ENCODE peak calls at places on chromosomes 2 and 18, in seven cellular contexts. Z is stomach; X is mammary epithelial cell; A is CD8-positive, alpha-beta memory T cell; F is IMR-90; V is left ventricle myocardium inferior; R is fibroblast of lung. D is an unnamed sample.

GRCh38 chr18:3012306-3012919 is 531 bp downstream of the LPIN2 start:
- DNase-seq in A (peak), R (peak), X (no peak), V (peak), Z (peak), F (peak), D (no peak)

GRCh38 chr2:44954306-44954901 is 12.9 kb downstream of the SIX3 start:
- DNase-seq in X (no peak), R (no peak), V (no peak), A (no peak), F (no peak), Z (no peak), D (no peak)

GRCh38 chr2:3664925-3665324 is 6.9 kb downstream of the ALLC start:
- DNase-seq in Z (no peak), X (no peak), V (no peak), F (no peak), R (no peak), A (no peak), D (no peak)

GRCh38 chr18:62812242-62812641 is 96.9 kb downstream of the PHLPP1 start:
- DNase-seq in R (peak), A (no peak), F (peak), V (no peak), X (no peak), Z (no peak), D (no peak)

GRCh38 chr2:20584637-20585321 is 66.1 kb downstream of the HS1BP3 start:
- DNase-seq in X (peak), V (peak), F (peak), R (peak), A (no peak), Z (peak), D (peak)

GRCh38 chr2:41498791-41499190 is 549.0 kb upstream of the PKDCC start:
- DNase-seq in X (no peak), V (no peak), Z (no peak), R (no peak), A (no peak), F (no peak), D (no peak)

GRCh38 chr18:76459312-76459686 is 35.7 kb downstream of the ZNF516 start:
- DNase-seq in Z (no peak), R (no peak), V (no peak), A (no peak), F (no peak), X (no peak), D (no peak)

GRCh38 chr2:126909366-126909765 is 10.7 kb downstream of the TEX51 start:
- DNase-seq in V (no peak), F (no peak), X (no peak), Z (no peak), A (no peak), R (no peak), D (no peak)

GRCh38 chr2:25851740-25852503 is 26.4 kb downstream of the ASXL2 start:
- DNase-seq in A (no peak), Z (no peak), F (peak), V (no peak), X (peak), R (peak), D (peak)

GRCh38 chr2:113175101-113175628 is 1.4 kb downstream of the PSD4 start:
- DNase-seq in A (peak), X (no peak), F (no peak), Z (peak), R (peak), V (no peak), D (no peak)

GRCh38 chr2:218956039-218956438 is 3.4 kb upstream of the CDK5R2 start:
- DNase-seq in F (no peak), R (no peak), A (no peak), V (no peak), X (no peak), Z (no peak), D (no peak)

GRCh38 chr2:86035883-86036789 is 69.5 kb downstream of the POLR1A start:
- DNase-seq in F (peak), A (peak), V (peak), X (peak), Z (peak), R (peak), D (peak)

GRCh38 chr2:233457356-233457755 is 103.1 kb downstream of the DGKD start:
- DNase-seq in F (no peak), R (no peak), Z (no peak), V (no peak), A (no peak), X (no peak), D (no peak)

GRCh38 chr2:119028327-119029174 is 86.6 kb downstream of the MARCO start:
- DNase-seq in X (peak), V (no peak), Z (peak), A (no peak), R (peak), F (peak), D (peak)

GRCh38 chr18:9760641-9761040 is 52.5 kb downstream of the RAB31 start:
- DNase-seq in R (no peak), A (no peak), V (no peak), X (no peak), Z (no peak), F (no peak), D (no peak)

GRCh38 chr2:23587330-23587729 is 202.4 kb downstream of the KLHL29 start:
- DNase-seq in V (no peak), F (no peak), A (no peak), Z (no peak), X (no peak), R (no peak), D (no peak)

GRCh38 chr2:146701183-146701582 is 1143.6 kb upstream of the ACVR2A start:
- DNase-seq in Z (no peak), A (no peak), R (no peak), X (peak), V (no peak), F (no peak), D (no peak)

GRCh38 chr2:159608108-159608507 is 8.2 kb downstream of the BAZ2B start:
- DNase-seq in A (no peak), Z (no peak), F (no peak), R (no peak), V (no peak), X (no peak), D (no peak)

GRCh38 chr2:5696351-5696740 is 4.2 kb downstream of the SOX11 start:
- DNase-seq in X (no peak), F (peak), V (no peak), A (no peak), Z (no peak), R (peak), D (no peak)

GRCh38 chr2:144389151-144389929 is 130.6 kb downstream of the ZEB2 start:
- DNase-seq in R (no peak), Z (peak), X (peak), A (no peak), F (no peak), V (no peak), D (no peak)

GRCh38 chr2:168700615-168701245 is 101.7 kb upstream of the NOSTRIN start:
- DNase-seq in V (no peak), Z (no peak), X (peak), A (no peak), F (peak), R (peak), D (peak)

GRCh38 chr18:63192885-63193349 is 126.7 kb downstream of the BCL2 start:
- DNase-seq in F (no peak), X (no peak), R (no peak), Z (no peak), A (no peak), V (no peak), D (no peak)

GRCh38 chr2:173740639-173741038 is 224.5 kb downstream of the SP3 start:
- DNase-seq in A (no peak), Z (no peak), V (no peak), R (no peak), X (no peak), F (no peak), D (no peak)

GRCh38 chr2:173239644-173240043 is 115.0 kb upstream of the CDCA7 start:
- DNase-seq in Z (no peak), V (no peak), F (peak), A (no peak), R (no peak), X (no peak), D (no peak)

GRCh38 chr2:181231886-181232644 is 225.1 kb upstream of the ITGA4 start:
- DNase-seq in V (no peak), F (no peak), Z (no peak), A (no peak), X (no peak), R (peak), D (peak)

GRCh38 chr2:128978155-128978707 is 659.6 kb upstream of the HS6ST1 start:
- DNase-seq in X (peak), V (no peak), Z (no peak), R (no peak), A (no peak), F (no peak), D (no peak)

GRCh38 chr2:147125145-147125544 is 719.7 kb upstream of the ACVR2A start:
- DNase-seq in V (no peak), Z (no peak), A (no peak), X (no peak), R (no peak), F (no peak), D (no peak)

GRCh38 chr2:157305713-157306110 is 19.9 kb downstream of the ERMN start:
- DNase-seq in Z (no peak), V (no peak), R (peak), F (peak), X (no peak), A (no peak), D (no peak)

GRCh38 chr18:60176271-60176670 is 196.3 kb downstream of the MC4R start:
- DNase-seq in X (no peak), A (no peak), R (no peak), F (no peak), V (no peak), Z (no peak), D (no peak)

DNA sequence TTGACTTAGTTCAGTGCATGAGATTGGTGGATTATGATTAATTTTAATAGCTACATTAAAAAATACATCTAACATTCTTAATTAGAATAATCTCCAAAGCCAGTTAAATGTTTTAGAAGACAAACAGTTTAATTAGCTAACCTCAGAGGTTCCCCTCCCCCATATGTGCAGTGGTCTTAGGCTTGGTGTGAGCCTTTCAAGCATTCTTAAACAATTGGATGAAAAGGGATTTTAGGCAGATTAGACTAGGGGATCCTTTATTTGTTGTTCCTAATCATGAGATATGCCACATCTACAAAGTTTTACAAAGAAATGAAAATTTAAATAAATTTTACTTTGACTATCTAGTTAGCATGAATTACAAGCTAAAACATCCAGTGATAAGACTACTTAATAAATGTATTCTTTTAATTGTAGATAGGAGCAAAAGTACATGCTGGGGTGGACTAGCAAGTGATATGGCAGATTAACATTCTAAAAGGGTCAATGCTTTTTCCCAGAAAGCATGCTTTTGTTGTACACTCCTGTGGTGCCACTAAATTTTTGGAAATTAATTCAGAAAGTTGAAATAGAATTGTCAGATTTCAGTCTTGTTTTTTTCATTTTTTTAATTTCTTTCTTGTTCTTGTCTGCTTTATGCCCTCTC is 42.7 kb upstream of the OTX1 start:
- DNase-seq in R (no peak), F (no peak), A (no peak), V (no peak), X (no peak), Z (no peak), D (no peak)
- H3K4me3 ChIP-seq in R (no peak), F (no peak), A (no peak), V (no peak), X (no peak), Z (no peak), D (no peak)

DNA sequence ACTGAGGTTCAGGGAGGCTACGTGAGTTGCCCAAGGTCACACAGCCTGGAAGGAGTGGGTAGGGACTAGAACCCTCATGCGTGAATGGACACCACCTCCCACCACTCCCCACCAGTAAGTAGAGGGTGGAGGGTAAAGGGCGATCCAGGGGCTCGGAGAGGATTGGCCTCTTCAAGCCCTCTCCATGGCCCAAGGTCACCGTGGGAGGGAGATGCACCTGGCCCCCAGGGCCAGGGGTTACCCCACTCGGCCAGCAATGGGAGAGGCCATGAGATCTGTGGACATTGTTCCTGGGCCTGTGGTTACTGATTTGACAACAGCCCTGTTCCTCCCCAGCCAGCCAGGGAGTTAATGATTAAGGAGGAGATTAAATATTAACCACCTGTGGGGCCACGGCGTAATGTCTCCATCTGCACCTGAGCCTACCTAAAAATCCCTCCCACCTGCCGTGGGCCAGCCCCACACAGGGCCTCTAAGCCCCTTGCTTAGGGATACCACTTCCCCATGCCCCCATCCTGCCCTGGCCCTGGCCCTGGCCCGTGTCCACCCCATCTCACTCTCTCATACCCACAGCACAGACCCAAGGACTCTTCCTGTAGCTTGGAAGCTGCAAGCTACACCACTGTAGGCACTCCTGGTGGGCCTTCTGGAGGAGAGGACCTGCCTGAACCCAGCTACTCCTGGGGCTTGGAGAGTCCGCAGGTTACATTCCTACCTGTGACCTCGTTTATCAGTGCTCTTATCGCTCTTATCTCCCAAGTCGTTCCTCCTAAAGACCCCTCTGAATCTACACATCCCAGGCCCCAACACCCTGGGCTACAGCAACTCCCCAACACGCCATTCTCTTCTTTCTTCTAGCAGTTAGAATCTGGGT is 32.2 kb downstream of the ZFP36L2 start:
- DNase-seq in V (no peak), Z (peak), A (no peak), R (no peak), F (no peak), X (no peak), D (no peak)
- H3K4me3 ChIP-seq in V (no peak), Z (no peak), A (peak), R (no peak), F (no peak), X (no peak), D (no peak)

DNA sequence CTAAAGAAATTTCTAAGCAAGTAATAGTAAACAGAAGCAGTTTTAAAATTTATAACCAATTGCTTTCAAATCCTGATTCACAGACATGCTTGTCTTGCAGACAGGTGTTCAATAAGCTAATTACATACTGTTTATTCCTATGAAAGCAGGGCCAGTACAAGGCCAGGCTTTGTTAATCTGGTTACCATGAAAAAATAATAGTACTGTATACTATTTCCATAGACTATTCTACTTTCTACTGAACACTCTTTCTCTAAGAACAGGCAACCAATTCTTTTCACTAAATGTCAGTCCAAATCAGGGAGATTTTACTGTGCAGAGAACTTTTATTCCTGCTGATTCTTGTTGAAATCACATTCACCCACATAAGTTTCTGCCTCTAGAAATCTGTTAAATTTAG is 2.9 kb upstream of the SRSF7 start:
- DNase-seq in R (no peak), F (no peak), Z (no peak), A (no peak), X (no peak), V (no peak), D (no peak)
- H3K4me3 ChIP-seq in R (no peak), F (no peak), Z (no peak), A (peak), X (no peak), V (peak), D (no peak)

GRCh38 chr2:238169708-238170251 is 11.0 kb downstream of the ERFE start:
- DNase-seq in Z (no peak), X (peak), V (no peak), R (peak), F (peak), A (no peak), D (peak)
- H3K4me3 ChIP-seq in Z (no peak), X (no peak), V (no peak), R (peak), F (no peak), A (no peak), D (peak)

GRCh38 chr2:178008636-178009289 is 63.8 kb downstream of the PDE11A start:
- DNase-seq in A (no peak), X (peak), R (peak), F (peak), Z (peak), V (peak), D (peak)

GRCh38 chr2:178005756-178006155 is 66.8 kb downstream of the PDE11A start:
- DNase-seq in X (no peak), Z (no peak), V (no peak), A (no peak), R (peak), F (peak), D (no peak)

GRCh38 chr2:178012639-178013038 is 59.9 kb downstream of the PDE11A start:
- DNase-seq in R (no peak), V (no peak), A (no peak), X (no peak), Z (no peak), F (no peak), D (no peak)

GRCh38 chr2:178006710-178007109 is 65.9 kb downstream of the PDE11A start:
- DNase-seq in R (peak), Z (no peak), V (no peak), F (no peak), X (no peak), A (no peak), D (no peak)

DNA sequence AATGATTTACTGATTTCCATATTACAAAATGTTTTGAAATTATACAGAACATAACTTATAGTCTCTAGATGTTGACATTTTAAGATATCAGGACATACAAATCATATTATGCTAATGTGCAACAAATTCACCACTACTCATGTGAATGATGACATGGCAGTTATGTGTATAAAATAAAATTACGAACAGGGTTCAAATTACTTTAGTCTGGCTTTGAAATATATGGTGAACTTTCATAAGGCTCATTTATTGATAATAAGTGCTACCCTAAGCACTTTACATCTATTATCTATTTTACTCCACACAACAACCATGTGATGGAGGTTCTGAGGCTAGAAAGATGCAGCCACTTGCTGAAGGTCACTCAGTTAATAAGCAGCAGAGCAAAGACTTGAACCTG is 62.8 kb downstream of the PDE11A start:
- DNase-seq in F (no peak), V (no peak), X (no peak), R (no peak), A (no peak), Z (no peak), D (no peak)
- H3K4me3 ChIP-seq in F (no peak), V (no peak), X (no peak), R (no peak), A (no peak), Z (no peak), D (no peak)

GRCh38 chr18:37720706-37721105 is 155.1 kb upstream of the CELF4 start:
- DNase-seq in Z (no peak), R (no peak), A (no peak), F (no peak), X (no peak), V (no peak), D (no peak)
- H3K4me3 ChIP-seq in Z (no peak), R (no peak), A (no peak), F (no peak), X (no peak), V (no peak), D (no peak)

GRCh38 chr2:240872317-240873097 is 3.9 kb downstream of the AGXT start:
- DNase-seq in F (no peak), V (no peak), Z (no peak), A (no peak), R (no peak), X (no peak), D (no peak)
- H3K4me3 ChIP-seq in F (no peak), V (no peak), Z (no peak), A (no peak), R (no peak), X (no peak), D (no peak)

GRCh38 chr2:108623616-108624015 is 89.3 kb downstream of the LIMS1 start:
- DNase-seq in F (peak), Z (no peak), X (no peak), A (no peak), R (peak), V (no peak), D (peak)

GRCh38 chr2:108621087-108621559 is 86.9 kb downstream of the LIMS1 start:
- DNase-seq in R (peak), A (peak), F (peak), Z (peak), V (no peak), X (peak), D (no peak)

GRCh38 chr2:108619916-108620620 is 85.8 kb downstream of the LIMS1 start:
- DNase-seq in A (no peak), R (no peak), F (no peak), V (no peak), X (no peak), Z (no peak), D (no peak)

GRCh38 chr2:108621689-108622681 is 87.7 kb downstream of the LIMS1 start:
- DNase-seq in F (no peak), Z (no peak), A (no peak), V (no peak), R (no peak), X (no peak), D (no peak)

GRCh38 chr2:108620656-108621055 is 86.4 kb downstream of the LIMS1 start:
- DNase-seq in X (no peak), A (no peak), Z (no peak), R (no peak), V (no peak), F (no peak), D (no peak)
- H3K4me3 ChIP-seq in X (no peak), A (peak), Z (no peak), R (no peak), V (peak), F (no peak), D (no peak)

D was measured in fibroblast of the aortic adventitia.